ENCODE peak calls at places on chromosomes 6 and 20, in six cellular contexts. P is neural progenitor cell, R is GM23248, A is hepatocyte, E is MM.1S, D is HCT116. C is an unnamed sample.

GRCh38 chr20:53631909-53632662 is 38.4 kb upstream of the ZNF217 start:
- DNase-seq in E (no peak), D (no peak), A (no peak), R (no peak), P (no peak), C (no peak)

GRCh38 chr20:26209171-26209941 is 512.7 kb upstream of the ZNF337 start:
- DNase-seq in R (peak; percentile 33), P (peak; percentile 61), A (peak; percentile 52), D (no peak), E (no peak), C (no peak)

GRCh38 chr6:31821301-31822037 is 6.1 kb upstream of the HSPA1B start:
- DNase-seq in R (peak; percentile 77), D (no peak), P (peak; percentile 74), E (peak; percentile 65), A (peak; percentile 74), C (peak; percentile 84)

GRCh38 chr20:61940976-61941720 is 124.5 kb downstream of the TAF4 start:
- DNase-seq in A (no peak), E (no peak), R (no peak), P (no peak), D (no peak), C (no peak)

GRCh38 chr20:10478205-10478604 is 43.1 kb downstream of the SLX4IP start:
- DNase-seq in R (no peak), E (no peak), P (no peak), D (no peak), A (no peak), C (no peak)

GRCh38 chr20:37348643-37349516 is 2.9 kb downstream of the SRC start:
- DNase-seq in P (no peak), R (no peak), E (no peak), A (no peak), D (no peak), C (no peak)

GRCh38 chr6:163298079-163298807 is 116.3 kb upstream of the QKI start:
- DNase-seq in A (no peak), E (no peak), R (no peak), P (no peak), D (no peak), C (no peak)

GRCh38 chr6:55379486-55379885 is 52.2 kb downstream of the GFRAL start:
- DNase-seq in R (no peak), E (no peak), D (no peak), P (no peak), A (no peak), C (no peak)

GRCh38 chr6:26197736-26198625 is 110.8 kb downstream of the HFE start:
- DNase-seq in E (peak; percentile 65), D (peak; percentile 35), P (peak; percentile 46), R (peak; percentile 49), A (peak; percentile 49), C (peak; percentile 47)

GRCh38 chr6:88177961-88178464 is 11.9 kb upstream of the CNR1 start:
- DNase-seq in R (peak; percentile 45), A (peak; percentile 48), D (no peak), E (no peak), P (no peak), C (no peak)

GRCh38 chr6:137258170-137258569 is 39.0 kb upstream of the IFNGR1 start:
- DNase-seq in D (no peak), E (no peak), P (no peak), A (no peak), R (no peak), C (no peak)

GRCh38 chr20:40547492-40548129 is 141.4 kb downstream of the MAFB start:
- DNase-seq in R (no peak), P (no peak), D (no peak), E (no peak), A (no peak), C (no peak)

GRCh38 chr20:34012330-34012729 is 18.6 kb downstream of the RALY start:
- DNase-seq in A (no peak), D (no peak), E (no peak), P (peak; percentile 39), R (no peak), C (no peak)

GRCh38 chr6:72623808-72624207 is 1.9 kb downstream of the KCNQ5 start:
- DNase-seq in P (no peak), E (no peak), R (peak; percentile 40), A (no peak), D (no peak), C (no peak)

GRCh38 chr6:16318538-16318937 is 80.2 kb downstream of the GMPR start:
- DNase-seq in A (no peak), D (no peak), E (no peak), P (no peak), R (peak; percentile 97), C (peak; percentile 71)

GRCh38 chr6:2911171-2911570 is 8.1 kb upstream of the SERPINB9 start:
- DNase-seq in P (no peak), D (no peak), E (no peak), R (no peak), A (no peak), C (no peak)

GRCh38 chr6:20791932-20792331 is 257.7 kb downstream of the CDKAL1 start:
- DNase-seq in P (no peak), A (no peak), D (no peak), R (no peak), E (no peak), C (no peak)

GRCh38 chr6:45808041-45808440 is 207.6 kb downstream of the CLIC5 start:
- DNase-seq in P (no peak), A (no peak), E (no peak), R (no peak), D (no peak), C (no peak)

GRCh38 chr20:8424986-8425385 is 292.9 kb downstream of the PLCB1 start:
- DNase-seq in D (no peak), A (no peak), E (no peak), P (no peak), R (no peak), C (no peak)
- TF ChIP-seq EZH2phosphoT487 in D (no peak), A (no peak), E (no peak), P (no peak), R (no peak), C (no peak)

GRCh38 chr6:127518212-127518709 is 874 bp downstream of the MTCL3 start:
- DNase-seq in D (no peak), P (peak; percentile 57), E (no peak), R (no peak), A (no peak), C (no peak)
- TF ChIP-seq EZH2 in D (no peak), P (no peak), E (no peak), R (no peak), A (no peak), C (no peak)

GRCh38 chr6:164579035-164579434 is 730.4 kb downstream of the C6orf118 start:
- DNase-seq in P (no peak), R (no peak), A (no peak), E (no peak), D (no peak), C (no peak)
- H3K9me3 ChIP-seq in P (peaks cover 15% of the 10 kb centered on the region), R (no peaks in the 10 kb centered on the region), A (no peaks in the 10 kb centered on the region), E (no peaks in the 10 kb centered on the region), D (peaks cover 3% of the 10 kb centered on the region), C (no peaks in the 10 kb centered on the region)

GRCh38 chr20:9075264-9076095 is 6.6 kb downstream of the PLCB4 start:
- DNase-seq in R (no peak), D (no peak), E (no peak), A (no peak), P (no peak), C (no peak)

GRCh38 chr20:9068896-9069663 is at the start of gene PLCB4:
- DNase-seq in P (peak; percentile 74), A (peak; percentile 60), E (no peak), D (no peak), R (peak; percentile 61), C (peak; percentile 89)

GRCh38 chr20:9070304-9070703 is 1.4 kb downstream of the PLCB4 start:
- DNase-seq in E (no peak), P (no peak), R (no peak), A (no peak), D (no peak), C (no peak)

GRCh38 chr20:9072741-9073310 is 3.9 kb downstream of the PLCB4 start:
- DNase-seq in A (peak; percentile 27), R (no peak), E (no peak), P (no peak), D (no peak), C (no peak)

DNA sequence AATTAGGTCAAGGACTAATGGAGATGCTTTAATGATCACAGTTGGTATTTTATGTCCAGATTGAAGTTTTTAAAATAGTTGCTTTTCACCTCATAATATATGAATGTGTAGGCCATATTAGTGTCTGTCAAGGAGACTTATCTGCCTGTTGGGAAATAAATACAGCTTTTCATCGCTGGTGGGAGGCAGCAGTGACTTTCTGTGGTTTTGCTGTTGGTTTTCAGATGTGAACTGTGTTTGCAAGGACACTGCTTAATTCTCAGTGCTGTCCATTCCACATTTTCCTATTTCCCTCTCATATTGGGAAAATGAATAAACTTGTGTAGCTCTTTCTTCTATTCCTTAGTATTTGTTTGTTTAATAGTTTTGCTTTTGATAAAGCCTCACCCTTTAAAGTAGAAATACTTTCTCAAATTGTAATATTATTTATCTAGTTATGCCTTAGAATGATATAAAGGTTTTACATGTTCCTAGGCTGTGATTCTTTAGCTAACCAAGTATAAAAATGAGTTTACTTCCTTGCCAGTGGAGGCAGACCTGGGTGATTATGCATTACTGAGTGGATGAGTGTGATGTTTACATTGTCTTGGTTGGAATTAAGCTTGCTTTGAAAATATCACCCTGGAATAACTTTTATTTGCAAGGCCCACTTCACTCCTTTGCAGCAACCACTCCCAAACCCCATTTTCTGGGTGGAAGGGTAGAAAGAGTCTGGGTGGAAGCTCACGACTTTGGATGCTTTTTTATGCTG is 3.3 kb downstream of the PLCB4 start:
- DNase-seq in D (no peak), P (no peak), R (no peak), A (no peak), E (no peak), C (peak; percentile 66)
- TF ChIP-seq EZH2phosphoT487 in D (no peak), P (no peak), R (no peak), A (no peak), E (no peak), C (no peak)

GRCh38 chr6:161547617-161548016 is 273.8 kb upstream of the AGPAT4 start:
- DNase-seq in A (no peak), E (no peak), P (no peak), D (no peak), R (peak; percentile 21), C (no peak)

GRCh38 chr6:161549977-161550655 is 276.3 kb upstream of the AGPAT4 start:
- DNase-seq in P (no peak), R (peak; percentile 12), A (peak; percentile 13), E (no peak), D (peak; percentile 21), C (peak; percentile 38)

GRCh38 chr6:161546632-161547031 is 272.8 kb upstream of the AGPAT4 start:
- DNase-seq in D (no peak), A (no peak), E (peak; percentile 18), P (no peak), R (no peak), C (no peak)

GRCh38 chr6:161545741-161546140 is 271.9 kb upstream of the AGPAT4 start:
- DNase-seq in R (no peak), A (no peak), P (no peak), D (no peak), E (no peak), C (no peak)

GRCh38 chr6:161548713-161549112 is 274.9 kb upstream of the AGPAT4 start:
- DNase-seq in A (no peak), R (no peak), E (no peak), D (no peak), P (no peak), C (no peak)
- TF ChIP-seq EZH2 in A (no peak), R (no peak), E (no peak), D (no peak), P (no peak), C (no peak)

GRCh38 chr6:100462990-100463684 is 1.6 kb downstream of the SIM1 start:
- DNase-seq in R (no peak), P (no peak), D (no peak), A (no peak), E (no peak), C (no peak)
- H3K9me3 ChIP-seq in R (no peaks in the 10 kb centered on the region), P (no peaks in the 10 kb centered on the region), D (no peaks in the 10 kb centered on the region), A (no peaks in the 10 kb centered on the region), E (no peaks in the 10 kb centered on the region), C (no peaks in the 10 kb centered on the region)

C was measured in PC-3.